ENCODE peak calls at places on chromosomes 11 and 22, in six cellular contexts. One of them, this sample, is unnamed.

GRCh38 chr22:26609287-26609686 is 8.5 kb downstream of the CRYBB1 start:
- DNase-seq in right lobe of liver: no peak
- DNase-seq in cardiac fibroblast: no peak
- DNase-seq in hepatocyte: no peak
- DNase-seq in AG04450: no peak
- DNase-seq in tibial artery: no peak
- DNase-seq in this sample: no peak

GRCh38 chr11:27171391-27171790 is 130.8 kb downstream of the BBOX1 start:
- DNase-seq in right lobe of liver: no peak
- DNase-seq in tibial artery: no peak
- DNase-seq in AG04450: no peak
- DNase-seq in cardiac fibroblast: no peak
- DNase-seq in hepatocyte: peak
- DNase-seq in this sample: no peak

GRCh38 chr22:32175751-32176644 is 16.9 kb upstream of the C22orf42 start:
- DNase-seq in cardiac fibroblast: no peak
- DNase-seq in AG04450: no peak
- DNase-seq in right lobe of liver: no peak
- DNase-seq in hepatocyte: no peak
- DNase-seq in tibial artery: no peak
- DNase-seq in this sample: no peak

GRCh38 chr11:66904981-66905521 is 48.2 kb downstream of the LRFN4 start:
- DNase-seq in tibial artery: no peak
- DNase-seq in AG04450: no peak
- DNase-seq in right lobe of liver: no peak
- DNase-seq in cardiac fibroblast: no peak
- DNase-seq in hepatocyte: no peak
- DNase-seq in this sample: no peak

GRCh38 chr11:114290503-114291239 is 5.5 kb upstream of the NNMT start:
- DNase-seq in tibial artery: no peak
- DNase-seq in right lobe of liver: no peak
- DNase-seq in cardiac fibroblast: peak
- DNase-seq in hepatocyte: no peak
- DNase-seq in AG04450: no peak
- DNase-seq in this sample: no peak

GRCh38 chr22:22159384-22159783 is 85.2 kb upstream of the VPREB1 start:
- DNase-seq in tibial artery: no peak
- DNase-seq in right lobe of liver: no peak
- DNase-seq in hepatocyte: no peak
- DNase-seq in cardiac fibroblast: no peak
- DNase-seq in AG04450: no peak
- DNase-seq in this sample: no peak

GRCh38 chr22:30457964-30458363 is 13.9 kb downstream of the SEC14L3 start:
- DNase-seq in tibial artery: no peak
- DNase-seq in AG04450: no peak
- DNase-seq in right lobe of liver: no peak
- DNase-seq in cardiac fibroblast: no peak
- DNase-seq in hepatocyte: no peak
- DNase-seq in this sample: no peak

GRCh38 chr22:35480143-35480542 is 60.5 kb upstream of the RASD2 start:
- DNase-seq in right lobe of liver: no peak
- DNase-seq in AG04450: no peak
- DNase-seq in hepatocyte: no peak
- DNase-seq in cardiac fibroblast: no peak
- DNase-seq in tibial artery: peak
- DNase-seq in this sample: peak

GRCh38 chr22:50232481-50233151 is 12.2 kb downstream of the TUBGCP6 start:
- DNase-seq in AG04450: no peak
- DNase-seq in hepatocyte: no peak
- DNase-seq in cardiac fibroblast: no peak
- DNase-seq in tibial artery: no peak
- DNase-seq in right lobe of liver: no peak
- DNase-seq in this sample: no peak

GRCh38 chr22:38843716-38844660 is at the start of gene NPTXR:
- DNase-seq in tibial artery: no peak
- DNase-seq in right lobe of liver: peak
- DNase-seq in AG04450: no peak
- DNase-seq in cardiac fibroblast: peak
- DNase-seq in hepatocyte: peak
- DNase-seq in this sample: no peak

GRCh38 chr11:100716848-100717247 is 29.8 kb downstream of the ARHGAP42 start:
- DNase-seq in cardiac fibroblast: no peak
- DNase-seq in hepatocyte: no peak
- DNase-seq in right lobe of liver: no peak
- DNase-seq in tibial artery: no peak
- DNase-seq in AG04450: no peak
- DNase-seq in this sample: no peak

GRCh38 chr11:35334385-35335090 is 84.8 kb downstream of the SLC1A2 start:
- DNase-seq in hepatocyte: peak
- DNase-seq in tibial artery: no peak
- DNase-seq in AG04450: no peak
- DNase-seq in right lobe of liver: no peak
- DNase-seq in cardiac fibroblast: no peak
- DNase-seq in this sample: no peak

GRCh38 chr11:64566042-64566914 is 24.7 kb upstream of the SLC22A12 start:
- DNase-seq in AG04450: peak
- DNase-seq in tibial artery: peak
- DNase-seq in hepatocyte: peak
- DNase-seq in right lobe of liver: peak
- DNase-seq in cardiac fibroblast: peak
- DNase-seq in this sample: peak

GRCh38 chr11:417652-418342 is 3.0 kb upstream of the SIGIRR start:
- DNase-seq in cardiac fibroblast: no peak
- DNase-seq in hepatocyte: no peak
- DNase-seq in AG04450: no peak
- DNase-seq in right lobe of liver: no peak
- DNase-seq in tibial artery: no peak
- DNase-seq in this sample: no peak
- H3K4me3 ChIP-seq in cardiac fibroblast: no peak
- H3K4me3 ChIP-seq in hepatocyte: no peak
- H3K4me3 ChIP-seq in AG04450: no peak
- H3K4me3 ChIP-seq in right lobe of liver: peak
- H3K4me3 ChIP-seq in tibial artery: peak
- H3K4me3 ChIP-seq in this sample: no peak

GRCh38 chr11:119853581-119854360 is 124.8 kb upstream of the NECTIN1 start:
- DNase-seq in AG04450: no peak
- DNase-seq in cardiac fibroblast: no peak
- DNase-seq in right lobe of liver: no peak
- DNase-seq in hepatocyte: no peak
- DNase-seq in tibial artery: no peak
- DNase-seq in this sample: no peak
- TF ChIP-seq CTCF in AG04450: no peak
- TF ChIP-seq CTCF in cardiac fibroblast: no peak
- TF ChIP-seq CTCF in right lobe of liver: no peak
- TF ChIP-seq CTCF in hepatocyte: no peak
- TF ChIP-seq CTCF in tibial artery: no peak
- TF ChIP-seq CTCF in this sample: no peak

DNA sequence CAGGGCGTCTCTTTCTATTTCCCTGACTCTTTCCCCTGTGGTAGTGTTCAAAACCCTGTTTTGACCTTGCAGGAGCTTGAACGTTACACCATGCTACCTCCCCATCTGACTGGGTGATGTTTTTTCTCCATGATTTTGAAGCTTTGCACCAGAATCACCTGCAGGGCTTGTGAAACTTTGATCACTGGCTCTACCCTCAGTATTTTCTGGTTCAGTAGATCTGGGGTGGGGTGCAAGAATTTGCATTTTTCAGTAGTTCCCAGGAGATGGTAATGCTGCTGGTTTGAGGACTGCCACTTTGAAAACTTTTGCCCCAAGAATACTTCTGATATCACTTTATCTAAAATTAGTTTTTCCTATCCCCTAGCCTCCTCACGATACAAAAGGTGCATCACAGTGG is 627.6 kb upstream of the ANO5 start:
- DNase-seq in cardiac fibroblast: no peak
- DNase-seq in right lobe of liver: no peak
- DNase-seq in hepatocyte: no peak
- DNase-seq in AG04450: no peak
- DNase-seq in tibial artery: no peak
- DNase-seq in this sample: no peak
- H3K4me3 ChIP-seq in cardiac fibroblast: no peak
- H3K4me3 ChIP-seq in right lobe of liver: no peak
- H3K4me3 ChIP-seq in hepatocyte: no peak
- H3K4me3 ChIP-seq in AG04450: no peak
- H3K4me3 ChIP-seq in tibial artery: no peak
- H3K4me3 ChIP-seq in this sample: no peak

GRCh38 chr22:45502215-45503070 is at the start of gene FBLN1:
- DNase-seq in cardiac fibroblast: peak
- DNase-seq in right lobe of liver: no peak
- DNase-seq in hepatocyte: peak
- DNase-seq in AG04450: no peak
- DNase-seq in tibial artery: no peak
- DNase-seq in this sample: no peak
- TF ChIP-seq CTCF in cardiac fibroblast: no peak
- TF ChIP-seq CTCF in right lobe of liver: no peak
- TF ChIP-seq CTCF in hepatocyte: peak
- TF ChIP-seq CTCF in AG04450: peak
- TF ChIP-seq CTCF in tibial artery: no peak
- TF ChIP-seq CTCF in this sample: peak

GRCh38 chr11:134818531-134818930 is 406.5 kb upstream of the B3GAT1 start:
- DNase-seq in AG04450: no peak
- DNase-seq in cardiac fibroblast: no peak
- DNase-seq in right lobe of liver: no peak
- DNase-seq in tibial artery: no peak
- DNase-seq in hepatocyte: peak
- DNase-seq in this sample: no peak

GRCh38 chr11:134819026-134819425 is 407.0 kb upstream of the B3GAT1 start:
- DNase-seq in right lobe of liver: no peak
- DNase-seq in hepatocyte: no peak
- DNase-seq in tibial artery: no peak
- DNase-seq in AG04450: no peak
- DNase-seq in cardiac fibroblast: no peak
- DNase-seq in this sample: no peak

GRCh38 chr11:134815404-134815803 is 403.4 kb upstream of the B3GAT1 start:
- DNase-seq in hepatocyte: no peak
- DNase-seq in cardiac fibroblast: no peak
- DNase-seq in AG04450: no peak
- DNase-seq in right lobe of liver: no peak
- DNase-seq in tibial artery: no peak
- DNase-seq in this sample: no peak
- H3K4me3 ChIP-seq in hepatocyte: no peak
- H3K4me3 ChIP-seq in cardiac fibroblast: no peak
- H3K4me3 ChIP-seq in AG04450: no peak
- H3K4me3 ChIP-seq in right lobe of liver: no peak
- H3K4me3 ChIP-seq in tibial artery: no peak
- H3K4me3 ChIP-seq in this sample: no peak

GRCh38 chr11:2691991-2692841 is 7.6 kb downstream of the KCNQ1OT1 start:
- DNase-seq in AG04450: no peak
- DNase-seq in right lobe of liver: no peak
- DNase-seq in tibial artery: peak
- DNase-seq in cardiac fibroblast: no peak
- DNase-seq in hepatocyte: no peak
- DNase-seq in this sample: no peak
- TF ChIP-seq CTCF in AG04450: peak
- TF ChIP-seq CTCF in right lobe of liver: peak
- TF ChIP-seq CTCF in tibial artery: no peak
- TF ChIP-seq CTCF in cardiac fibroblast: no peak
- TF ChIP-seq CTCF in hepatocyte: peak
- TF ChIP-seq CTCF in this sample: peak

DNA sequence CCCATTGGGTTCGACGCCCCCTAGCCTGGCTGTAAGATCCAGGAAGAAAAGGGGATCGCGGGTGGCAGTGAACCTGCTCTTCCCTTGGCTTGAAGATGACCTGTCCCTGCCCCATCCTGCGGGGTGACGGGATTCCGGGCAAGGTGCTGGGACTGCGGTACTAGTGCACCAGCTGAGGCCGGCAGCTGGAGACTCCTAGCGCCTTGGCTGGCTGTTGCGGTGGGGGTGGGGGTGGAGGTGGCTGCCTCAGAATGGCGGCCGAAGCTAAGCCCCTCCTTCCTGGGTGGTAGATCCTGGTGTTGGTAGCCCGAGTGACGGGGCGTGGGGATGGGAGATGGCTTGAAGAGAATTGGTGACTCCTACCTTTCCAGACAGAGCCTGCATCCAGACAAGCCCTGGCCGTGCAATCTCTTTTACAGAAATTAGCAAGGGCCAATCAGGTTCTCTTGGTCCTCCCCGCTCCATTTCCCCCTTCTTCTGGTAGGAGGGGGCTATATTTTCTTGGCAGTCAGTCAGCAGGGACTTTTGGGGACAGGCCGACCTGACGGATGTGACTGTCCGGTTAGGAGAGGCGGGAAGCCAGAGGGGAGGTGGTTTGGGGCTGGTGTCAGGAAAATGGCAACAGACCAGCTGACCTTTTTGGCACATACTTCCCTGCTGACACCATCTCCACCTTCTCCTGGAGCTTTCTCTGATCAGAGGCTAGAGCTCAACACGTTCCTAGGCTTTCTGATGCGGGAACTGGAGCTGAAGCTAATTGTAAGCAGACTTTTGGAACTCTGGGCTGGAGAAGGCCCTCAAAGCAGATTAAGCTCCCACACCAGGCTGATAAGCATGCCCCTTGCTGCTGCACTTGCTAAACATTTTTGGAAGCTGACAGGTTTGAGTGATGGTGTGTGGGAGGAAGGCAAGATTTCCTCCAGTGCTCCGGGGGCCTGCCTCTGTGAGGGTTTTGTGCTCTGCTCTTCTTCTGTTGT is 2.0 kb downstream of the NAV2 start:
- DNase-seq in right lobe of liver: peak
- DNase-seq in hepatocyte: peak
- DNase-seq in cardiac fibroblast: peak
- DNase-seq in tibial artery: peak
- DNase-seq in AG04450: peak
- DNase-seq in this sample: no peak
- H3K4me3 ChIP-seq in right lobe of liver: peak
- H3K4me3 ChIP-seq in hepatocyte: peak
- H3K4me3 ChIP-seq in cardiac fibroblast: peak
- H3K4me3 ChIP-seq in tibial artery: peak
- H3K4me3 ChIP-seq in AG04450: peak
- H3K4me3 ChIP-seq in this sample: peak

DNA sequence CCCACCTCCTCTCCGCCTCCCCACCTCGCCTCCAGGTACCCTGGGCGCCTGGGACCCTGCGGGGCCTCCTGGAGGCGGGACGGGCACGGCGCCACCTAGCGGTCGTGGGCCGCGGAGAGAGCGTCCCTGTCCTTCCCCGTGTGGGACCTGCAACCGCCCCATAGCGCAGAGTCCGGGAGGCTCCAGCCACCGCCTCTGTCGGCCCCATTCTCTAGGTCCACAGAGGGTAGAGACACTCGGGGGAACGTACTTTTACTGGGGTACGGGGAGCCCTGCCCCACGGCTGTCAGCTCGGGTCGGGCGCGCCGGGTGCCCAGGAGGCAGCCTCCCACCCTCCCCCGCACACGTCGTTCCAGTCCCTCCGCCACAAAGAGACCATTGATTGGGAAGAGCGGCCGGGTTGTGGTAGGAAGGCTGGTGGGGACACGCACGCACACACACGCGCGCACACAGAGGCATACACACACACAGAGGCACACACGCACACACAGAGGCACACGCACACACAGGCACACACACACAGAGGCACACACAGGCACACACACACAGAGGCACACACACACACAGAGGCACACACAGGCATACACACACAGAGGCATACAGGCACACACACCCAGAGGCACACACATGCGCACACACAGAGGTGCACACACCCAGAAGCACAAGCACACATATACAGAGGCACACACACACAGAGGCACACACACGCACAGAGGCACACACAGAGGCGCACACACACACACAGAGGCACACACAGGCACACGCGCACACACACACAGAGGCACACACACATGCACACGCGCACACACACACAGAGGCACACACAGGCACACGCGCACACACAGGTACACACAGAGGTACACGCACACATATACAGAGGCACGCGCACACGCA is 12.6 kb upstream of the NECTIN1 start:
- DNase-seq in AG04450: no peak
- DNase-seq in hepatocyte: peak
- DNase-seq in tibial artery: no peak
- DNase-seq in cardiac fibroblast: peak
- DNase-seq in right lobe of liver: peak
- DNase-seq in this sample: no peak
- TF ChIP-seq CTCF in AG04450: peak
- TF ChIP-seq CTCF in hepatocyte: peak
- TF ChIP-seq CTCF in tibial artery: peak
- TF ChIP-seq CTCF in cardiac fibroblast: peak
- TF ChIP-seq CTCF in right lobe of liver: peak
- TF ChIP-seq CTCF in this sample: peak

This sample was measured in astrocyte of the cerebellum.